ENCODE peak calls at places on chromosome 9, in five cellular contexts. One of them, this sample, is unnamed.

GRCh38 chr9:120104771-120105170 is 475.2 kb downstream of the CDK5RAP2 start:
- DNase-seq in right atrium auricular region: no peak
- DNase-seq in CD4-positive, alpha-beta T cell: no peak
- DNase-seq in AG04450: no peak
- DNase-seq in spleen: no peak
- DNase-seq in this sample: no peak

GRCh38 chr9:35834260-35835215 is 5.5 kb downstream of the TMEM8B start:
- DNase-seq in right atrium auricular region: no peak
- DNase-seq in CD4-positive, alpha-beta T cell: no peak
- DNase-seq in AG04450: no peak
- DNase-seq in spleen: no peak
- DNase-seq in this sample: no peak

GRCh38 chr9:93317495-93318094 is 133.7 kb downstream of the WNK2 start:
- DNase-seq in right atrium auricular region: no peak
- DNase-seq in CD4-positive, alpha-beta T cell: no peak
- DNase-seq in AG04450: no peak
- DNase-seq in spleen: peak; percentile 70
- DNase-seq in this sample: no peak

GRCh38 chr9:114988962-114989599 is 58.7 kb upstream of the TNFSF8 start:
- DNase-seq in right atrium auricular region: no peak
- DNase-seq in CD4-positive, alpha-beta T cell: no peak
- DNase-seq in AG04450: no peak
- DNase-seq in spleen: no peak
- DNase-seq in this sample: no peak

GRCh38 chr9:12351293-12351852 is 341.8 kb upstream of the TYRP1 start:
- DNase-seq in right atrium auricular region: no peak
- DNase-seq in CD4-positive, alpha-beta T cell: no peak
- DNase-seq in AG04450: no peak
- DNase-seq in spleen: no peak
- DNase-seq in this sample: no peak

GRCh38 chr9:121367651-121368510 is 2.2 kb downstream of the STOM start:
- DNase-seq in right atrium auricular region: no peak
- DNase-seq in CD4-positive, alpha-beta T cell: no peak
- DNase-seq in AG04450: no peak
- DNase-seq in spleen: no peak
- DNase-seq in this sample: no peak

GRCh38 chr9:69324549-69325401 is at the start of gene ENTREP1:
- DNase-seq in right atrium auricular region: no peak
- DNase-seq in CD4-positive, alpha-beta T cell: no peak
- DNase-seq in AG04450: no peak
- DNase-seq in spleen: peak; percentile 84
- DNase-seq in this sample: peak; percentile 29

GRCh38 chr9:78775211-78775610 is 478.3 kb downstream of the PSAT1 start:
- DNase-seq in right atrium auricular region: no peak
- DNase-seq in CD4-positive, alpha-beta T cell: no peak
- DNase-seq in AG04450: no peak
- DNase-seq in spleen: no peak
- DNase-seq in this sample: no peak

GRCh38 chr9:5482194-5482593 is 28.1 kb upstream of the PDCD1LG2 start:
- DNase-seq in right atrium auricular region: no peak
- DNase-seq in CD4-positive, alpha-beta T cell: no peak
- DNase-seq in AG04450: no peak
- DNase-seq in spleen: no peak
- DNase-seq in this sample: no peak

GRCh38 chr9:35114921-35115341 is 731 bp downstream of the ATOSB start:
- DNase-seq in right atrium auricular region: peak; percentile 80
- DNase-seq in CD4-positive, alpha-beta T cell: no peak
- DNase-seq in AG04450: no peak
- DNase-seq in spleen: peak; percentile 91
- DNase-seq in this sample: no peak

GRCh38 chr9:134340475-134341186 is 14.4 kb downstream of the RXRA start:
- DNase-seq in right atrium auricular region: no peak
- DNase-seq in CD4-positive, alpha-beta T cell: no peak
- DNase-seq in AG04450: no peak
- DNase-seq in spleen: no peak
- DNase-seq in this sample: no peak

GRCh38 chr9:16363073-16363781 is 507.2 kb downstream of the BNC2 start:
- DNase-seq in right atrium auricular region: peak; percentile 30
- DNase-seq in CD4-positive, alpha-beta T cell: no peak
- DNase-seq in AG04450: no peak
- DNase-seq in spleen: no peak
- DNase-seq in this sample: no peak

GRCh38 chr9:33029106-33029788 is 4.2 kb downstream of the DNAJA1 start:
- DNase-seq in right atrium auricular region: no peak
- DNase-seq in CD4-positive, alpha-beta T cell: no peak
- DNase-seq in AG04450: peak; percentile 38
- DNase-seq in spleen: no peak
- DNase-seq in this sample: no peak

GRCh38 chr9:91782711-91783214 is 167.3 kb downstream of the ROR2 start:
- DNase-seq in right atrium auricular region: no peak
- DNase-seq in CD4-positive, alpha-beta T cell: no peak
- DNase-seq in AG04450: no peak
- DNase-seq in spleen: no peak
- DNase-seq in this sample: no peak

GRCh38 chr9:134288731-134289130 is 37.5 kb upstream of the RXRA start:
- DNase-seq in right atrium auricular region: no peak
- DNase-seq in CD4-positive, alpha-beta T cell: no peak
- DNase-seq in AG04450: no peak
- DNase-seq in spleen: peak; percentile 54
- DNase-seq in this sample: no peak

GRCh38 chr9:119639287-119639955 is 270.2 kb upstream of the BRINP1 start:
- DNase-seq in right atrium auricular region: no peak
- DNase-seq in CD4-positive, alpha-beta T cell: no peak
- DNase-seq in AG04450: no peak
- DNase-seq in spleen: no peak
- DNase-seq in this sample: no peak

GRCh38 chr9:137757139-137757538 is 120.4 kb upstream of the CACNA1B start:
- DNase-seq in right atrium auricular region: no peak
- DNase-seq in CD4-positive, alpha-beta T cell: no peak
- DNase-seq in AG04450: no peak
- DNase-seq in spleen: no peak
- DNase-seq in this sample: no peak

GRCh38 chr9:91177081-91177480 is 184.6 kb downstream of the AUH start:
- DNase-seq in right atrium auricular region: peak; percentile 23
- DNase-seq in CD4-positive, alpha-beta T cell: no peak
- DNase-seq in AG04450: no peak
- DNase-seq in spleen: peak; percentile 23
- DNase-seq in this sample: no peak

GRCh38 chr9:108478871-108479332 is 376.9 kb downstream of the ACTL7B start:
- DNase-seq in right atrium auricular region: no peak
- DNase-seq in CD4-positive, alpha-beta T cell: no peak
- DNase-seq in AG04450: peak; percentile 66
- DNase-seq in spleen: no peak
- DNase-seq in this sample: peak; percentile 90

GRCh38 chr9:95874989-95875304 is 544 bp upstream of the ERCC6L2 start:
- DNase-seq in right atrium auricular region: no peak
- DNase-seq in CD4-positive, alpha-beta T cell: peak; percentile 51
- DNase-seq in AG04450: no peak
- DNase-seq in spleen: peak; percentile 91
- DNase-seq in this sample: no peak

GRCh38 chr9:72930828-72931227 is 22.0 kb downstream of the ALDH1A1 start:
- DNase-seq in right atrium auricular region: no peak
- DNase-seq in CD4-positive, alpha-beta T cell: no peak
- DNase-seq in AG04450: no peak
- DNase-seq in spleen: no peak
- DNase-seq in this sample: no peak

GRCh38 chr9:87714819-87715218 is 11.1 kb upstream of the CTSL start:
- DNase-seq in right atrium auricular region: peak; percentile 73
- DNase-seq in CD4-positive, alpha-beta T cell: no peak
- DNase-seq in AG04450: peak; percentile 62
- DNase-seq in spleen: no peak
- DNase-seq in this sample: peak; percentile 22

GRCh38 chr9:97852001-97852398 is 1.0 kb upstream of the FOXE1 start:
- DNase-seq in right atrium auricular region: no peak
- DNase-seq in CD4-positive, alpha-beta T cell: no peak
- DNase-seq in AG04450: no peak
- DNase-seq in spleen: no peak
- DNase-seq in this sample: no peak

GRCh38 chr9:72158680-72159079 is 9.4 kb downstream of the GDA start:
- DNase-seq in right atrium auricular region: no peak
- DNase-seq in CD4-positive, alpha-beta T cell: no peak
- DNase-seq in AG04450: no peak
- DNase-seq in spleen: no peak
- DNase-seq in this sample: no peak

GRCh38 chr9:98184326-98184725 is 8.1 kb downstream of the CORO2A start:
- DNase-seq in right atrium auricular region: no peak
- DNase-seq in CD4-positive, alpha-beta T cell: no peak
- DNase-seq in AG04450: no peak
- DNase-seq in spleen: no peak
- DNase-seq in this sample: no peak

GRCh38 chr9:138112791-138113600 is 235.4 kb downstream of the CACNA1B start:
- DNase-seq in right atrium auricular region: no peak
- DNase-seq in CD4-positive, alpha-beta T cell: no peak
- DNase-seq in AG04450: no peak
- DNase-seq in spleen: no peak
- DNase-seq in this sample: no peak

GRCh38 chr9:81656871-81657337 is 32.4 kb downstream of the TLE1 start:
- DNase-seq in right atrium auricular region: no peak
- DNase-seq in CD4-positive, alpha-beta T cell: no peak
- DNase-seq in AG04450: no peak
- DNase-seq in spleen: no peak
- DNase-seq in this sample: no peak

GRCh38 chr9:89770779-89771178 is 166.0 kb downstream of the GADD45G start:
- DNase-seq in right atrium auricular region: no peak
- DNase-seq in CD4-positive, alpha-beta T cell: no peak
- DNase-seq in AG04450: no peak
- DNase-seq in spleen: peak; percentile 62
- DNase-seq in this sample: no peak

GRCh38 chr9:129150672-129151211 is 27.3 kb downstream of the IER5L start:
- DNase-seq in right atrium auricular region: no peak
- DNase-seq in CD4-positive, alpha-beta T cell: no peak
- DNase-seq in AG04450: no peak
- DNase-seq in spleen: no peak
- DNase-seq in this sample: no peak

GRCh38 chr9:129149442-129149841 is 28.6 kb downstream of the IER5L start:
- DNase-seq in right atrium auricular region: no peak
- DNase-seq in CD4-positive, alpha-beta T cell: no peak
- DNase-seq in AG04450: no peak
- DNase-seq in spleen: no peak
- DNase-seq in this sample: no peak

GRCh38 chr9:129150122-129150521 is 27.9 kb downstream of the IER5L start:
- DNase-seq in right atrium auricular region: no peak
- DNase-seq in CD4-positive, alpha-beta T cell: no peak
- DNase-seq in AG04450: no peak
- DNase-seq in spleen: no peak
- DNase-seq in this sample: no peak

GRCh38 chr9:129146441-129146933 is 31.6 kb downstream of the IER5L start:
- DNase-seq in right atrium auricular region: no peak
- DNase-seq in CD4-positive, alpha-beta T cell: no peak
- DNase-seq in AG04450: no peak
- DNase-seq in spleen: no peak
- DNase-seq in this sample: no peak

GRCh38 chr9:129148463-129149204 is 29.4 kb downstream of the IER5L start:
- DNase-seq in right atrium auricular region: no peak
- DNase-seq in CD4-positive, alpha-beta T cell: no peak
- DNase-seq in AG04450: no peak
- DNase-seq in spleen: no peak
- DNase-seq in this sample: no peak
- H3K27ac ChIP-seq in right atrium auricular region: no peak overlapping the region
- H3K27ac ChIP-seq in CD4-positive, alpha-beta T cell: no peak overlapping the region
- H3K27ac ChIP-seq in AG04450: peak overlapping the region; percentile 11
- H3K27ac ChIP-seq in spleen: no peak overlapping the region
- H3K27ac ChIP-seq in this sample: no peak overlapping the region

GRCh38 chr9:94860678-94861588 is 134.4 kb downstream of the AOPEP start:
- DNase-seq in right atrium auricular region: no peak
- DNase-seq in CD4-positive, alpha-beta T cell: peak; percentile 50
- DNase-seq in AG04450: peak; percentile 48
- DNase-seq in spleen: peak; percentile 89
- DNase-seq in this sample: no peak
- H3K27ac ChIP-seq in right atrium auricular region: no peak overlapping the region
- H3K27ac ChIP-seq in CD4-positive, alpha-beta T cell: no peak overlapping the region
- H3K27ac ChIP-seq in AG04450: peak overlapping the region; percentile 82
- H3K27ac ChIP-seq in spleen: no peak overlapping the region
- H3K27ac ChIP-seq in this sample: no peak overlapping the region

DNA sequence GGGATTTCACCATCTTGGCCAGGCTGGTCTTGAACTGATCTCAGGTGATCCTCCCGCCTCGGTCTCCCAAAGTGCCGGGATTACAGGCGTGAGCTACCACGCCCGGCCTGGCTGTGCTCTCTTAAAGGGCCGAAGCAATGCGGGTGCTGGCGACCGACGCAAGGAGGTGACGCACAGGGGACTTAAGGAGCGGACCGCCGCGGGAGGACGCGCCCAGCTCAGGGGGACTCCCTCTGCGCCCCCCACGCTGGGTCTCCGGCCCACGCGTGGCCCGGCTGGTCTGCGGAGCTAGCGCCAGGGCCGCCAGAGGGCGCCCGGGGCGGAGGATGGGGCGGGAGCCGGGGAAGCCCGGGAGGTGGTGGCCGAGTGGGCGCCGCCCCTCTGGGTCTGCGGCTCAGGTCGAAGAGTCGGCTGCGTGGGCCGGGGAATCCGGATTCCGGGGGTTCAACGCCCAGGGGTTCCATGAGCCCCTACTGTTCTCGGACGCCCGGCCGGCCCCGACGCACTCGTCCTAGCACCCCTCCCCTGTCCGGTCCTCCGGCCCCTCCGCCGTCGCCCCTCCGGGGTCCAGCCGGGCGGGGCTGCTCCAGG is 502 bp upstream of the CERCAM start:
- DNase-seq in right atrium auricular region: peak; percentile 64
- DNase-seq in CD4-positive, alpha-beta T cell: peak; percentile 38
- DNase-seq in AG04450: no peak
- DNase-seq in spleen: peak; percentile 93
- DNase-seq in this sample: no peak
- H3K27ac ChIP-seq in right atrium auricular region: peak overlapping the region; percentile 73
- H3K27ac ChIP-seq in CD4-positive, alpha-beta T cell: no peak overlapping the region
- H3K27ac ChIP-seq in AG04450: no peak overlapping the region
- H3K27ac ChIP-seq in spleen: peak overlapping the region; percentile 35
- H3K27ac ChIP-seq in this sample: peak overlapping the region; percentile 84

DNA sequence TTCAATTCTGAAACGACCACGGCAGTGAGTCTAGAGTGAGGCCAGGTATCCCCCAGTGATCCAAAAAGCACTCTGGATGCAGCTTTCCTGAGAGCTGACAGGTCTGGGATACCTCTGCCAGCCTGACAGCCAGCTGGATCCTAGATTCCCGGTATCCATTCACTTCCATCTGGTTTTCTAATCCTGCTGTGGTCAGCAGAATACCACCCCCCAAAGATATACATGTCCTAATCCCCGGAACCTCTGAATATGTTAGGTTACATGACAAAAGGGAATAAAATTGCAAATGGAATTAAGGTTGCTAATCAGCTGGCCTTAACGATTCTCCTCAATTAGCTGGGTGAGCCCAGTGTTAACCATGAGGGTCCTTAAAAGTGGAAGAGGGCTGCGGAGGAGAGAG is 1.4 kb upstream of the ZNF79 start:
- DNase-seq in right atrium auricular region: no peak
- DNase-seq in CD4-positive, alpha-beta T cell: no peak
- DNase-seq in AG04450: no peak
- DNase-seq in spleen: no peak
- DNase-seq in this sample: no peak
- H3K27ac ChIP-seq in right atrium auricular region: no peak overlapping the region
- H3K27ac ChIP-seq in CD4-positive, alpha-beta T cell: no peak overlapping the region
- H3K27ac ChIP-seq in AG04450: no peak overlapping the region
- H3K27ac ChIP-seq in spleen: no peak overlapping the region
- H3K27ac ChIP-seq in this sample: no peak overlapping the region